ENCODE peak calls at places on chromosome 9, in four cellular contexts. One of them, this sample, is unnamed.

GRCh38 chr9:5438301-5439162 is 807 bp upstream of the PLGRKT start:
- DNase-seq in HepG2: no peak
- DNase-seq in GM12878: peak; percentile 89
- DNase-seq in K562: no peak
- DNase-seq in this sample: no peak

GRCh38 chr9:93080406-93080805 is 15.6 kb upstream of the CARD19 start:
- DNase-seq in HepG2: no peak
- DNase-seq in K562: no peak
- DNase-seq in GM12878: no peak
- DNase-seq in this sample: no peak

GRCh38 chr9:91334053-91334452 is 27.7 kb downstream of the AUH start:
- DNase-seq in K562: peak; percentile 6
- DNase-seq in HepG2: no peak
- DNase-seq in GM12878: no peak
- DNase-seq in this sample: peak; percentile 6

GRCh38 chr9:37960631-37961030 is 56.7 kb upstream of the SLC25A51 start:
- DNase-seq in GM12878: no peak
- DNase-seq in HepG2: no peak
- DNase-seq in K562: no peak
- DNase-seq in this sample: no peak

GRCh38 chr9:95491543-95492330 is 25.0 kb downstream of the PTCH1 start:
- DNase-seq in GM12878: no peak
- DNase-seq in HepG2: no peak
- DNase-seq in K562: no peak
- DNase-seq in this sample: no peak

GRCh38 chr9:89576404-89576824 is 28.4 kb upstream of the GADD45G start:
- DNase-seq in HepG2: peak; percentile 32
- DNase-seq in K562: peak; percentile 24
- DNase-seq in GM12878: no peak
- DNase-seq in this sample: no peak

GRCh38 chr9:126615251-126615790 is 1.6 kb downstream of the LMX1B start:
- DNase-seq in GM12878: no peak
- DNase-seq in K562: no peak
- DNase-seq in HepG2: peak; percentile 21
- DNase-seq in this sample: no peak

GRCh38 chr9:116219686-116220085 is 66.1 kb downstream of the PAPPA start:
- DNase-seq in K562: peak; percentile 44
- DNase-seq in HepG2: no peak
- DNase-seq in GM12878: no peak
- DNase-seq in this sample: no peak

GRCh38 chr9:76135902-76136301 is 245.4 kb downstream of the PCSK5 start:
- DNase-seq in HepG2: no peak
- DNase-seq in GM12878: no peak
- DNase-seq in K562: no peak
- DNase-seq in this sample: no peak

GRCh38 chr9:37921546-37922300 is 17.8 kb upstream of the SLC25A51 start:
- DNase-seq in HepG2: no peak
- DNase-seq in GM12878: no peak
- DNase-seq in K562: no peak
- DNase-seq in this sample: no peak

GRCh38 chr9:112069318-112070169 is 105.6 kb downstream of the SUSD1 start:
- DNase-seq in HepG2: peak; percentile 55
- DNase-seq in K562: peak; percentile 72
- DNase-seq in GM12878: peak; percentile 53
- DNase-seq in this sample: no peak

GRCh38 chr9:27369591-27369990 is 72.6 kb upstream of the EQTN start:
- DNase-seq in HepG2: no peak
- DNase-seq in GM12878: no peak
- DNase-seq in K562: no peak
- DNase-seq in this sample: no peak

GRCh38 chr9:137479892-137480685 is 21.0 kb upstream of the NSMF start:
- DNase-seq in GM12878: no peak
- DNase-seq in HepG2: no peak
- DNase-seq in K562: no peak
- DNase-seq in this sample: no peak

GRCh38 chr9:89483592-89484474 is 14.1 kb downstream of the SEMA4D start:
- DNase-seq in K562: no peak
- DNase-seq in GM12878: no peak
- DNase-seq in HepG2: no peak
- DNase-seq in this sample: no peak

GRCh38 chr9:69001921-69002320 is 12.0 kb downstream of the PRKACG start:
- DNase-seq in K562: no peak
- DNase-seq in HepG2: no peak
- DNase-seq in GM12878: no peak
- DNase-seq in this sample: no peak
- TF ChIP-seq FOXK2 in K562: no peak
- TF ChIP-seq FOXK2 in HepG2: no peak
- TF ChIP-seq FOXK2 in GM12878: no peak
- TF ChIP-seq FOXK2 in this sample: no peak

GRCh38 chr9:129287595-129288305 is 109.7 kb upstream of the IER5L start:
- DNase-seq in GM12878: no peak
- DNase-seq in HepG2: no peak
- DNase-seq in K562: no peak
- DNase-seq in this sample: no peak

GRCh38 chr9:129291041-129291501 is 113.0 kb upstream of the IER5L start:
- DNase-seq in K562: no peak
- DNase-seq in GM12878: no peak
- DNase-seq in HepG2: no peak
- DNase-seq in this sample: no peak

GRCh38 chr9:129290606-129291005 is 112.5 kb upstream of the IER5L start:
- DNase-seq in HepG2: no peak
- DNase-seq in GM12878: no peak
- DNase-seq in K562: no peak
- DNase-seq in this sample: no peak

GRCh38 chr9:129289131-129289731 is 111.2 kb upstream of the IER5L start:
- DNase-seq in K562: no peak
- DNase-seq in GM12878: no peak
- DNase-seq in HepG2: no peak
- DNase-seq in this sample: no peak

GRCh38 chr9:129289883-129290282 is 111.8 kb upstream of the IER5L start:
- DNase-seq in GM12878: no peak
- DNase-seq in HepG2: no peak
- DNase-seq in K562: no peak
- DNase-seq in this sample: no peak
- TF ChIP-seq FOXK2 in GM12878: no peak
- TF ChIP-seq FOXK2 in HepG2: no peak
- TF ChIP-seq FOXK2 in K562: no peak
- TF ChIP-seq FOXK2 in this sample: no peak

DNA sequence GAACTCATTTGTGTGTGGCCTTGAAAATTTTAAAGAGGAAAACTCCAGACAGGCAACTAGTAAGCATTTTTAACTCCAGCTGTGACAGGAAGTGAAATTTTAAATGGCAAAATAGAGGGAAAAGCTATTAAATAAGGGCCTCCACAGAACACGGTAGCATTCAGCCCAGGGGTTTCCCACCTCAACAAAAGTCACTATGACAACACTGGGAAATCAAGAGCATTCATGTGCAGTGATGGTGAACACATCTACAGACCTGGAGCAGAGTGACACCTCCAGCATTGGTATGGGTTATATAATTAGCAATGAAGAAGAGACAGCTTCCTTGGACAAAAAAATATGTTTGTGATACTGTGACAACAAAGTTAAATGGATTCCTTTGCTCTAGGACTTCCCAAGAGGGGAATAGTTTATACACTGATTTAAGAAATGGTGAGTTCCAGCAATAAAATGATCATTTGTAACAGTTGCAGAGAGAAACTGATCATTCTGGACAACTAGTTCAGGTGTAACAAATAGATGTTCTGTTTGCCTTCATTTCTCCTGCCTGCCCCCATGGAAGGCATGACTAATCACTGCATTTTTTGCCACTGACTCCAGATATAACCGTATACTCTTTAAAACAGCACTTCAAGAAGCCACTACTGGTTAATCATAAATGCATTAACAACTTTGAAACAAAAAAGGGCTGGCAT is 93.3 kb upstream of the SLC44A1 start:
- DNase-seq in HepG2: no peak
- DNase-seq in GM12878: no peak
- DNase-seq in K562: no peak
- DNase-seq in this sample: no peak
- TF ChIP-seq FOXK2 in HepG2: no peak
- TF ChIP-seq FOXK2 in GM12878: no peak
- TF ChIP-seq FOXK2 in K562: no peak
- TF ChIP-seq FOXK2 in this sample: no peak

DNA sequence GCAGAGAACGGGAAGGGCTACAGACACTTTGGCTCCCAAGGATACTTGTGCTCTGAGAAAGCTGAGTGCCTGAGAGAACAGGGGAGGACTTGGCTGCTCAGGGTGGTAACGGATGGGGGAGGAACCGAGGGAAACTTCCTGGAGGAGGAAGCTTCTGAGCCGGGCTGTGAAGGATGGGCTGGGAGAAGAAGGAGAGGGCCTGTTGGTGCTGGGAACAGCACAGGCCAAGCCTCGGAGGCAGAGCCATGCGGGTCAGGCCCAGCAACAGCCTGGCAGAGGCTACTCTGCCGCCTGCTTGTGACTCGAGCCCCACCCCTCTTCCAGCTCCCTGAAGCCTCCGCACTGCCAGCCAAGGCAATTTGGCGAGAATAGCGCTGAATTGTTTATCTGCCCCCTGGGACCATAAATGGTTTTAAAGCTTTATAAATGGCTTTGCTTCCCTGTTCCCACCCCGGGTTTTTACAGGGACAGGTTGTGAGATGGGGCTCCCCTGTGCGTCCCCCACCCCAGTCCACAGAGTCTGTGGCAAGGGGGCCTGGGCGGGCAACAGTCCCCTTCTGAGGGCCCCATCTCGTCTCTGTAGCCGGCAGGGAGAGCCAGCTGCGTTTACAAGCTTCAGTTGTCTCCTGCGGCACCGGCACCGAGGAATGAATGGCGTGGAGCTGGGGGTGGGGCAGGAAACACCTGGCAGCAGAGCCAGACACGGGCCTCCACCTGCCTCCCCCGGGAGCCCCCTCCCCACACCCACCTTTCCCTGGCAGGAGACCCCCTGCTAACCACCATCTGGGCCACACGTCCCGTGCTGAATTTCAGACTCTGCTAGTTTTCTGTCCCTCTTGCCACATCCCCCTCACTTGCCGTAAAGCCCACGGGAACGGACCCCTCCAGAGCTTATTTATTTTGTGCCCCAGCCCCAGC is 24.4 kb downstream of the FAM163B start:
- DNase-seq in HepG2: no peak
- DNase-seq in K562: no peak
- DNase-seq in GM12878: no peak
- DNase-seq in this sample: peak; percentile 52
- TF ChIP-seq FOXK2 in HepG2: no peak
- TF ChIP-seq FOXK2 in K562: no peak
- TF ChIP-seq FOXK2 in GM12878: no peak
- TF ChIP-seq FOXK2 in this sample: no peak

DNA sequence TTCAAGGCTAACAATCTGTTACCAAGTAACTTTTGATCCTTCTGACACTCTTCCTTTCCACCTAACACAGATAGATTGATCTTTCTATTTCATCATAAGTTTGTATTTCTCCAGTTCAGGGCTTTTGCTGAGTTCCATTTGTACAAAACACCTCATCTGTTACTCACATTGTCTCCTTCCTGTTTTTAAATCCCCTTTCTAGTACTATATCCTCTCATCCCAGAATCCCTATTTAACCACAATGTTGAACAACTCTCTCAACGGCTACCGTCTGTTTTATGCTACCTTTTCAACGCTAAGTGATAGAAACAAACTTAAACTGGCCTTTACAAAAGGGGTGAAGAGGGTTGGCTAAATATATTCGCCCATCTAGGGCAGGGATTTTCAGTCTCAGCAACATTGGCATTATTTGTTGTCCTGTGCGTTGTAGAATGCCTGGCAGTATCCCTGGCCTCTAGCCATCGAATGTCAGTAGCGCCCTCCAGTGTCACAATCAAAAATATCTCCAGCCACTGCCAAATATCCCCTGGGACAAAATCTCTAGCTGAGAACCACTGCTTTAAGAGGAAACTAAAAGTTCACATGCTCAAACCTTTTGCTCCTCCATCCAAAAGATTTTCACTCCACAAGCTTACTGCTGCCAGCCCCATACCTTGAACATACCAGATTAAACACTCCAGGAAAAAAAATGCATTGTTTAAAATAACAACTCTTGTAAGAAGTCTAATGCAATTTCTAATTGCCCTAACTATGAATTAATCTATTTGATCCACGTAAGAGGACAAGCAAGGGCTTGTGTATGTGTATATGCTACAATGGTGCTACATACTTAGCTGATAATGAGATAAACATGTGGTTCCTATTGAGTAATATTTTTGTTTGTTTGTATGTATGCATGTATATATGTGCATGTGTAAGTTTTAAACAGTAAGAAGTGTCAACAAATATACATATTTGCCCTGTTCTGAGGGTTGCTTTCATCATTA is 344.0 kb downstream of the PTPRD start:
- DNase-seq in GM12878: no peak
- DNase-seq in K562: no peak
- DNase-seq in HepG2: peak; percentile 5
- DNase-seq in this sample: peak; percentile 25
- TF ChIP-seq FOXK2 in GM12878: no peak
- TF ChIP-seq FOXK2 in K562: no peak
- TF ChIP-seq FOXK2 in HepG2: no peak
- TF ChIP-seq FOXK2 in this sample: no peak

This sample was measured in HEK293T.